ENCODE peak calls at places on chromosomes 13 and 19, in eight cellular contexts. One of them, this sample, is unnamed.

GRCh38 chr13:51625555-51626345 is 41.5 kb downstream of the WDFY2 start:
- DNase-seq in heart right ventricle: no peak
- DNase-seq in AG10803: no peak
- DNase-seq in EH: no peak
- DNase-seq in IMR-90: no peak
- DNase-seq in AG04450: no peak
- DNase-seq in activated B cell treated with CpG ODN at 0.5 μM for 24 hours: no peak
- DNase-seq in aorta: no peak
- DNase-seq in this sample: peak

GRCh38 chr13:100887729-100888151 is 213.1 kb upstream of the TMTC4 start:
- DNase-seq in heart right ventricle: no peak
- DNase-seq in AG10803: peak
- DNase-seq in EH: peak
- DNase-seq in IMR-90: peak
- DNase-seq in AG04450: no peak
- DNase-seq in activated B cell treated with CpG ODN at 0.5 μM for 24 hours: no peak
- DNase-seq in aorta: no peak
- DNase-seq in this sample: peak

GRCh38 chr13:79231887-79232286 is 174.2 kb downstream of the RBM26 start:
- DNase-seq in heart right ventricle: no peak
- DNase-seq in AG10803: no peak
- DNase-seq in EH: no peak
- DNase-seq in IMR-90: no peak
- DNase-seq in AG04450: no peak
- DNase-seq in activated B cell treated with CpG ODN at 0.5 μM for 24 hours: no peak
- DNase-seq in aorta: no peak
- DNase-seq in this sample: peak

GRCh38 chr13:44365899-44366298 is 7.7 kb upstream of the SERP2 start:
- DNase-seq in heart right ventricle: no peak
- DNase-seq in AG10803: no peak
- DNase-seq in EH: no peak
- DNase-seq in IMR-90: no peak
- DNase-seq in AG04450: no peak
- DNase-seq in activated B cell treated with CpG ODN at 0.5 μM for 24 hours: no peak
- DNase-seq in aorta: no peak
- DNase-seq in this sample: no peak

GRCh38 chr19:48424694-48425219 is 21.0 kb upstream of the GRWD1 start:
- DNase-seq in heart right ventricle: no peak
- DNase-seq in AG10803: peak
- DNase-seq in EH: peak
- DNase-seq in IMR-90: peak
- DNase-seq in AG04450: no peak
- DNase-seq in activated B cell treated with CpG ODN at 0.5 μM for 24 hours: no peak
- DNase-seq in aorta: no peak
- DNase-seq in this sample: peak

GRCh38 chr13:29541400-29541799 is 54.1 kb downstream of the SLC7A1 start:
- DNase-seq in heart right ventricle: no peak
- DNase-seq in AG10803: no peak
- DNase-seq in EH: no peak
- DNase-seq in IMR-90: no peak
- DNase-seq in AG04450: no peak
- DNase-seq in activated B cell treated with CpG ODN at 0.5 μM for 24 hours: no peak
- DNase-seq in aorta: no peak
- DNase-seq in this sample: no peak

GRCh38 chr19:53082929-53083328 is 20.3 kb downstream of the ZNF160 start:
- DNase-seq in heart right ventricle: no peak
- DNase-seq in AG10803: no peak
- DNase-seq in EH: no peak
- DNase-seq in IMR-90: no peak
- DNase-seq in AG04450: no peak
- DNase-seq in activated B cell treated with CpG ODN at 0.5 μM for 24 hours: no peak
- DNase-seq in aorta: no peak
- DNase-seq in this sample: no peak

GRCh38 chr19:38434549-38435051 is 1.1 kb downstream of the RYR1 start:
- DNase-seq in heart right ventricle: no peak
- DNase-seq in AG10803: no peak
- DNase-seq in EH: no peak
- DNase-seq in IMR-90: no peak
- DNase-seq in AG04450: no peak
- DNase-seq in activated B cell treated with CpG ODN at 0.5 μM for 24 hours: no peak
- DNase-seq in aorta: no peak
- DNase-seq in this sample: no peak

GRCh38 chr13:46181799-46182490 is at the start of gene LCP1:
- DNase-seq in heart right ventricle: no peak
- DNase-seq in AG10803: no peak
- DNase-seq in EH: no peak
- DNase-seq in IMR-90: no peak
- DNase-seq in AG04450: no peak
- DNase-seq in activated B cell treated with CpG ODN at 0.5 μM for 24 hours: peak
- DNase-seq in aorta: no peak
- DNase-seq in this sample: no peak

GRCh38 chr13:50524540-50524939 is 319.0 kb downstream of the DLEU7 start:
- DNase-seq in heart right ventricle: no peak
- DNase-seq in AG10803: no peak
- DNase-seq in EH: no peak
- DNase-seq in IMR-90: no peak
- DNase-seq in AG04450: no peak
- DNase-seq in activated B cell treated with CpG ODN at 0.5 μM for 24 hours: no peak
- DNase-seq in aorta: no peak
- DNase-seq in this sample: no peak

GRCh38 chr19:55640043-55640576 is 692 bp upstream of the ZNF580 start:
- DNase-seq in heart right ventricle: peak
- DNase-seq in AG10803: peak
- DNase-seq in EH: peak
- DNase-seq in IMR-90: peak
- DNase-seq in AG04450: no peak
- DNase-seq in activated B cell treated with CpG ODN at 0.5 μM for 24 hours: peak
- DNase-seq in aorta: peak
- DNase-seq in this sample: no peak

GRCh38 chr19:37706052-37706605 is 13.4 kb downstream of the ZNF607 start:
- DNase-seq in heart right ventricle: no peak
- DNase-seq in AG10803: no peak
- DNase-seq in EH: no peak
- DNase-seq in IMR-90: no peak
- DNase-seq in AG04450: no peak
- DNase-seq in activated B cell treated with CpG ODN at 0.5 μM for 24 hours: no peak
- DNase-seq in aorta: no peak
- DNase-seq in this sample: no peak

GRCh38 chr13:19860884-19861655 is 2.4 kb downstream of the ZMYM5 start:
- DNase-seq in heart right ventricle: no peak
- DNase-seq in AG10803: peak
- DNase-seq in EH: peak
- DNase-seq in IMR-90: peak
- DNase-seq in AG04450: no peak
- DNase-seq in activated B cell treated with CpG ODN at 0.5 μM for 24 hours: no peak
- DNase-seq in aorta: no peak
- DNase-seq in this sample: peak

GRCh38 chr13:64928704-64929499 is 2301.2 kb downstream of the PCDH9 start:
- DNase-seq in heart right ventricle: no peak
- DNase-seq in AG10803: peak
- DNase-seq in EH: peak
- DNase-seq in IMR-90: peak
- DNase-seq in AG04450: peak
- DNase-seq in activated B cell treated with CpG ODN at 0.5 μM for 24 hours: no peak
- DNase-seq in aorta: no peak
- DNase-seq in this sample: peak

GRCh38 chr19:44344255-44344654 is 12.2 kb downstream of the ZNF112 start:
- DNase-seq in heart right ventricle: no peak
- DNase-seq in AG10803: no peak
- DNase-seq in EH: no peak
- DNase-seq in IMR-90: no peak
- DNase-seq in AG04450: no peak
- DNase-seq in activated B cell treated with CpG ODN at 0.5 μM for 24 hours: no peak
- DNase-seq in aorta: no peak
- DNase-seq in this sample: no peak

GRCh38 chr13:113178070-113178895 is 19.8 kb downstream of the PROZ start:
- DNase-seq in heart right ventricle: no peak
- DNase-seq in AG10803: peak
- DNase-seq in EH: peak
- DNase-seq in IMR-90: peak
- DNase-seq in AG04450: peak
- DNase-seq in activated B cell treated with CpG ODN at 0.5 μM for 24 hours: no peak
- DNase-seq in aorta: no peak
- DNase-seq in this sample: peak

GRCh38 chr19:56538761-56539263 is at the start of gene ZFP28:
- DNase-seq in heart right ventricle: peak
- DNase-seq in AG10803: no peak
- DNase-seq in EH: no peak
- DNase-seq in IMR-90: no peak
- DNase-seq in AG04450: no peak
- DNase-seq in activated B cell treated with CpG ODN at 0.5 μM for 24 hours: peak
- DNase-seq in aorta: peak
- DNase-seq in this sample: no peak

GRCh38 chr13:111337206-111337605 is 16.8 kb downstream of the TEX29 start:
- DNase-seq in heart right ventricle: peak
- DNase-seq in AG10803: peak
- DNase-seq in EH: peak
- DNase-seq in IMR-90: peak
- DNase-seq in AG04450: peak
- DNase-seq in activated B cell treated with CpG ODN at 0.5 μM for 24 hours: no peak
- DNase-seq in aorta: no peak
- DNase-seq in this sample: peak

GRCh38 chr13:111506621-111507020 is 186.2 kb downstream of the TEX29 start:
- DNase-seq in heart right ventricle: no peak
- DNase-seq in AG10803: no peak
- DNase-seq in EH: no peak
- DNase-seq in IMR-90: no peak
- DNase-seq in AG04450: no peak
- DNase-seq in activated B cell treated with CpG ODN at 0.5 μM for 24 hours: no peak
- DNase-seq in aorta: no peak
- DNase-seq in this sample: no peak

GRCh38 chr13:46552302-46552680 is 679 bp upstream of the LRCH1 start:
- DNase-seq in heart right ventricle: no peak
- DNase-seq in AG10803: no peak
- DNase-seq in EH: no peak
- DNase-seq in IMR-90: no peak
- DNase-seq in AG04450: no peak
- DNase-seq in activated B cell treated with CpG ODN at 0.5 μM for 24 hours: no peak
- DNase-seq in aorta: no peak
- DNase-seq in this sample: no peak

GRCh38 chr13:42076309-42076713 is 27.9 kb downstream of the DGKH start:
- DNase-seq in heart right ventricle: no peak
- DNase-seq in AG10803: peak
- DNase-seq in EH: peak
- DNase-seq in IMR-90: peak
- DNase-seq in AG04450: no peak
- DNase-seq in activated B cell treated with CpG ODN at 0.5 μM for 24 hours: no peak
- DNase-seq in aorta: no peak
- DNase-seq in this sample: no peak

This sample was measured in bronchial epithelial cell.